ENCODE peak calls at places on chromosomes 12 and 14, in four cellular contexts. W is brain microvascular endothelial cell, V is uterus, O is AG09309. D is an unnamed sample.

GRCh38 chr14:46480817-46481216 is 170.8 kb downstream of the RPL10L start:
- DNase-seq in W (no peak), V (no peak), O (no peak), D (no peak)

GRCh38 chr12:50241178-50241577 is 42.1 kb downstream of the LIMA1 start:
- DNase-seq in W (no peak), O (no peak), V (no peak), D (no peak)

GRCh38 chr12:67663121-67663520 is 14.6 kb downstream of the DYRK2 start:
- DNase-seq in O (no peak), W (no peak), V (no peak), D (no peak)

GRCh38 chr12:2783936-2784600 is 10.7 kb upstream of the FKBP4 start:
- DNase-seq in V (peak), W (peak), O (no peak), D (peak)

GRCh38 chr12:66644151-66644550 is 34.7 kb downstream of the GRIP1 start:
- DNase-seq in W (no peak), V (no peak), O (no peak), D (no peak)

GRCh38 chr14:69772082-69773017 is 5.4 kb downstream of the SRSF5 start:
- DNase-seq in V (no peak), W (no peak), O (no peak), D (no peak)

GRCh38 chr14:79571361-79571760 is 639.9 kb downstream of the DIO2 start:
- DNase-seq in O (no peak), V (no peak), W (no peak), D (no peak)

GRCh38 chr14:67569011-67569650 is 30.9 kb downstream of the PIGH start:
- DNase-seq in V (no peak), O (no peak), W (no peak), D (no peak)

GRCh38 chr12:57154804-57155434 is 7.5 kb upstream of the LRP1-AS start:
- DNase-seq in O (no peak), W (no peak), V (no peak), D (no peak)

GRCh38 chr14:80567905-80568512 is 356.7 kb upstream of the DIO2 start:
- DNase-seq in V (no peak), W (no peak), O (no peak), D (peak)

GRCh38 chr12:53123578-53124351 is 20.5 kb downstream of the SOAT2 start:
- DNase-seq in V (no peak), O (no peak), W (peak), D (peak)

GRCh38 chr12:95623554-95624170 is 72.4 kb upstream of the USP44 start:
- DNase-seq in W (peak), O (peak), V (no peak), D (peak)

GRCh38 chr12:28618772-28619171 is 428.5 kb downstream of the CCDC91 start:
- DNase-seq in W (no peak), O (no peak), V (no peak), D (no peak)

GRCh38 chr12:50112456-50113218 is 601 bp downstream of the COX14 start:
- DNase-seq in W (no peak), O (no peak), V (no peak), D (no peak)

GRCh38 chr14:93056840-93057585 is 58.7 kb downstream of the ITPK1 start:
- DNase-seq in O (no peak), V (no peak), W (no peak), D (no peak)

GRCh38 chr14:97056086-97056485 is 258.9 kb downstream of the VRK1 start:
- DNase-seq in O (no peak), V (no peak), W (no peak), D (peak)

GRCh38 chr12:39499296-39499695 is 56.4 kb upstream of the KIF21A start:
- DNase-seq in O (no peak), V (no peak), W (peak), D (peak)

GRCh38 chr12:76457010-76457409 is 102.6 kb downstream of the OSBPL8 start:
- DNase-seq in O (no peak), W (no peak), V (no peak), D (peak)

GRCh38 chr12:123931686-123932321 is 40.8 kb downstream of the CCDC92 start:
- DNase-seq in V (peak), W (no peak), O (no peak), D (no peak)

GRCh38 chr12:89461649-89462612 is 62.7 kb downstream of the GALNT4 start:
- DNase-seq in V (no peak), W (no peak), O (peak), D (peak)

GRCh38 chr12:83097656-83098055 is 410.9 kb downstream of the TMTC2 start:
- DNase-seq in O (no peak), W (no peak), V (no peak), D (no peak)

GRCh38 chr12:45121224-45121623 is 70.3 kb upstream of the DBX2 start:
- DNase-seq in W (no peak), V (no peak), O (no peak), D (no peak)

GRCh38 chr12:110581951-110582285 is 1.2 kb downstream of the PPTC7 start:
- DNase-seq in O (no peak), W (no peak), V (no peak), D (peak)
- H3K4me3 ChIP-seq in O (peak), W (peak), V (peak), D (peak)

GRCh38 chr12:114636723-114637480 is 47.1 kb downstream of the TBX3 start:
- DNase-seq in W (no peak), V (no peak), O (no peak), D (peak)
- TF ChIP-seq CTCF in W (peak), V (no peak), O (peak), D (peak)

GRCh38 chr14:100592972-100593371 is 5.8 kb upstream of the BEGAIN start:
- DNase-seq in W (no peak), V (no peak), O (no peak), D (no peak)
- H3K4me3 ChIP-seq in W (no peak), V (no peak), O (no peak), D (no peak)

DNA sequence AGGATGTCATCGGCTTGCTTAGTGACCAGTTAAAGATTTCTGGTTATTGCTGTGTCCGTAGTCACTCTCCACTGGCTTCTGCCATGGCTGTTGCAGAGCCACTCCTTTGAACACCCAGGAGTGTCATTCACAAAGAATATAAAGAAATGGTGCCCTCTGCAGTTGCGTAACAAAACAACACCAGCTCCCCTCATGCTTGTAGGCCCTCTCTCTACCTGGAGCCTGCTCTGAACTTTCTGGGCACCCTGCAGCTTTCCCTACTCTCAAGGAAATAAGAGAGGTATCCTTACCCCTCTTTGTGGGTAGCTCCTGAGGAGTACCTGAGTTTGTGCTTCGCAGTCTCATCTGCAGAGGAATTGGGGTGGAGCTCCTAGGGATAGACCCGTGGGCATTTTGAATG is 97.3 kb upstream of the TMEM260 start:
- DNase-seq in V (no peak), O (no peak), W (peak), D (peak)
- TF ChIP-seq CTCF in V (no peak), O (peak), W (peak), D (no peak)

DNA sequence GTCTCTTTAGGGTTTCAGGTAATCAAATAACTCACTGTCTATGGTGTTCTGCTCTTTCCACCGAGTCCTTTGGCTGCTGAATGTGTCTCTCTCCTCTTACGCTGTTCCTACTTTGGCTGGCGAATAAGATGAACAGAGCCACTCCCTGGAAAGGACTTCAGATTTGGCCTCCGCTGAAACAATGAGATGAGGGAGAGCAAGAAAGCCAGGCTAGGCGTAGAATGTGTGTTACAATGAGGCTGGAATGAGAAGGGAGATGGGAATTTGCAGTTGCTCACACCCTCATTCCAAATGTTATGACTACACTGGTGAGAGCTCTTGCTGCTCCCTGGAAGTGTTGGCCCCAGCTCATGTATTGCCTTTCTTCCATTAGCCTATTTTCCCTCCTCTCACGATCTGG is at the start of gene MFAP5:
- DNase-seq in O (peak), W (no peak), V (peak), D (peak)
- H3K4me3 ChIP-seq in O (peak), W (no peak), V (peak), D (peak)

D was measured in epithelial cell of esophagus.